ENCODE peak calls at places on chromosomes 11 and 22, in seven cellular contexts. One of them, this sample, is unnamed.

GRCh38 chr11:61811831-61812230 is 5.0 kb downstream of the FADS1 start:
- DNase-seq in ACHN: no peak
- DNase-seq in RPMI7951: no peak
- DNase-seq in right atrium auricular region: no peak
- DNase-seq in SK-MEL-5: no peak
- DNase-seq in heart right ventricle: no peak
- DNase-seq in ELR: no peak
- DNase-seq in this sample: no peak

GRCh38 chr11:45922425-45923082 is at the start of gene LARGE2:
- DNase-seq in ACHN: no peak
- DNase-seq in RPMI7951: no peak
- DNase-seq in right atrium auricular region: no peak
- DNase-seq in SK-MEL-5: no peak
- DNase-seq in heart right ventricle: no peak
- DNase-seq in ELR: no peak
- DNase-seq in this sample: no peak

GRCh38 chr11:93359396-93359795 is 28.9 kb downstream of the DEUP1 start:
- DNase-seq in ACHN: no peak
- DNase-seq in RPMI7951: no peak
- DNase-seq in right atrium auricular region: no peak
- DNase-seq in SK-MEL-5: no peak
- DNase-seq in heart right ventricle: no peak
- DNase-seq in ELR: no peak
- DNase-seq in this sample: no peak

GRCh38 chr11:91513734-91514133 is 710.9 kb upstream of the FAT3 start:
- DNase-seq in ACHN: no peak
- DNase-seq in RPMI7951: no peak
- DNase-seq in right atrium auricular region: no peak
- DNase-seq in SK-MEL-5: no peak
- DNase-seq in heart right ventricle: no peak
- DNase-seq in ELR: no peak
- DNase-seq in this sample: no peak

GRCh38 chr11:8917157-8917820 is 6.3 kb downstream of the AKIP1 start:
- DNase-seq in ACHN: peak; percentile 88
- DNase-seq in RPMI7951: peak; percentile 87
- DNase-seq in right atrium auricular region: no peak
- DNase-seq in SK-MEL-5: peak; percentile 28
- DNase-seq in heart right ventricle: no peak
- DNase-seq in ELR: peak; percentile 86
- DNase-seq in this sample: no peak

GRCh38 chr22:32517488-32517887 is 42.9 kb downstream of the FBXO7 start:
- DNase-seq in ACHN: no peak
- DNase-seq in RPMI7951: no peak
- DNase-seq in right atrium auricular region: no peak
- DNase-seq in SK-MEL-5: no peak
- DNase-seq in heart right ventricle: no peak
- DNase-seq in ELR: no peak
- DNase-seq in this sample: no peak

GRCh38 chr11:32221476-32222032 is 130.7 kb downstream of the RCN1 start:
- DNase-seq in ACHN: no peak
- DNase-seq in RPMI7951: no peak
- DNase-seq in right atrium auricular region: no peak
- DNase-seq in SK-MEL-5: no peak
- DNase-seq in heart right ventricle: no peak
- DNase-seq in ELR: no peak
- DNase-seq in this sample: no peak

GRCh38 chr11:44779736-44780520 is 53.2 kb downstream of the TSPAN18 start:
- DNase-seq in ACHN: no peak
- DNase-seq in RPMI7951: no peak
- DNase-seq in right atrium auricular region: no peak
- DNase-seq in SK-MEL-5: no peak
- DNase-seq in heart right ventricle: no peak
- DNase-seq in ELR: no peak
- DNase-seq in this sample: no peak

GRCh38 chr11:3115321-3115720 is 49.8 kb downstream of the OSBPL5 start:
- DNase-seq in ACHN: no peak
- DNase-seq in RPMI7951: no peak
- DNase-seq in right atrium auricular region: no peak
- DNase-seq in SK-MEL-5: no peak
- DNase-seq in heart right ventricle: no peak
- DNase-seq in ELR: no peak
- DNase-seq in this sample: no peak

GRCh38 chr11:33545941-33546340 is 154.7 kb downstream of the C11orf91 start:
- DNase-seq in ACHN: no peak
- DNase-seq in RPMI7951: no peak
- DNase-seq in right atrium auricular region: no peak
- DNase-seq in SK-MEL-5: no peak
- DNase-seq in heart right ventricle: no peak
- DNase-seq in ELR: peak; percentile 43
- DNase-seq in this sample: no peak

GRCh38 chr11:2099523-2100316 is 39.5 kb downstream of the IGF2 start:
- DNase-seq in ACHN: no peak
- DNase-seq in RPMI7951: no peak
- DNase-seq in right atrium auricular region: no peak
- DNase-seq in SK-MEL-5: no peak
- DNase-seq in heart right ventricle: no peak
- DNase-seq in ELR: no peak
- DNase-seq in this sample: no peak

GRCh38 chr11:76329084-76329648 is 51.8 kb downstream of the THAP12 start:
- DNase-seq in ACHN: no peak
- DNase-seq in RPMI7951: peak; percentile 43
- DNase-seq in right atrium auricular region: no peak
- DNase-seq in SK-MEL-5: no peak
- DNase-seq in heart right ventricle: no peak
- DNase-seq in ELR: peak; percentile 27
- DNase-seq in this sample: no peak

GRCh38 chr11:30789270-30789669 is 203.1 kb upstream of the MPPED2 start:
- DNase-seq in ACHN: no peak
- DNase-seq in RPMI7951: no peak
- DNase-seq in right atrium auricular region: no peak
- DNase-seq in SK-MEL-5: no peak
- DNase-seq in heart right ventricle: no peak
- DNase-seq in ELR: peak; percentile 0
- DNase-seq in this sample: no peak

GRCh38 chr11:70467196-70468085 is 69.1 kb downstream of the CTTN start:
- DNase-seq in ACHN: peak; percentile 54
- DNase-seq in RPMI7951: peak; percentile 39
- DNase-seq in right atrium auricular region: peak; percentile 68
- DNase-seq in SK-MEL-5: peak; percentile 89
- DNase-seq in heart right ventricle: peak; percentile 58
- DNase-seq in ELR: peak; percentile 64
- DNase-seq in this sample: no peak

GRCh38 chr11:73353422-73353821 is 22.8 kb upstream of the RELT start:
- DNase-seq in ACHN: no peak
- DNase-seq in RPMI7951: no peak
- DNase-seq in right atrium auricular region: no peak
- DNase-seq in SK-MEL-5: no peak
- DNase-seq in heart right ventricle: no peak
- DNase-seq in ELR: no peak
- DNase-seq in this sample: no peak

GRCh38 chr22:38927033-38927789 is 30.2 kb upstream of the APOBEC3A start:
- DNase-seq in ACHN: peak; percentile 80
- DNase-seq in RPMI7951: peak; percentile 46
- DNase-seq in right atrium auricular region: peak; percentile 71
- DNase-seq in SK-MEL-5: peak; percentile 78
- DNase-seq in heart right ventricle: peak; percentile 77
- DNase-seq in ELR: peak; percentile 72
- DNase-seq in this sample: no peak

GRCh38 chr22:41557401-41558240 is 3.2 kb upstream of the CSDC2 start:
- DNase-seq in ACHN: no peak
- DNase-seq in RPMI7951: peak; percentile 79
- DNase-seq in right atrium auricular region: peak; percentile 80
- DNase-seq in SK-MEL-5: peak; percentile 49
- DNase-seq in heart right ventricle: peak; percentile 75
- DNase-seq in ELR: peak; percentile 70
- DNase-seq in this sample: no peak

GRCh38 chr11:88179141-88179540 is 3.9 kb upstream of the RAB38 start:
- DNase-seq in ACHN: no peak
- DNase-seq in RPMI7951: peak; percentile 41
- DNase-seq in right atrium auricular region: no peak
- DNase-seq in SK-MEL-5: no peak
- DNase-seq in heart right ventricle: no peak
- DNase-seq in ELR: peak; percentile 19
- DNase-seq in this sample: no peak

GRCh38 chr11:3684787-3685186 is 13.6 kb upstream of the CHRNA10 start:
- DNase-seq in ACHN: no peak
- DNase-seq in RPMI7951: no peak
- DNase-seq in right atrium auricular region: no peak
- DNase-seq in SK-MEL-5: no peak
- DNase-seq in heart right ventricle: no peak
- DNase-seq in ELR: no peak
- DNase-seq in this sample: no peak

GRCh38 chr22:46436595-46437163 is 100.7 kb downstream of the CELSR1 start:
- DNase-seq in ACHN: no peak
- DNase-seq in RPMI7951: no peak
- DNase-seq in right atrium auricular region: no peak
- DNase-seq in SK-MEL-5: no peak
- DNase-seq in heart right ventricle: no peak
- DNase-seq in ELR: peak; percentile 79
- DNase-seq in this sample: no peak

GRCh38 chr22:19582033-19582693 is 58.0 kb upstream of the CLDN5 start:
- DNase-seq in ACHN: no peak
- DNase-seq in RPMI7951: no peak
- DNase-seq in right atrium auricular region: no peak
- DNase-seq in SK-MEL-5: no peak
- DNase-seq in heart right ventricle: no peak
- DNase-seq in ELR: no peak
- DNase-seq in this sample: no peak

GRCh38 chr11:130979386-130979972 is 63.2 kb upstream of the SNX19 start:
- DNase-seq in ACHN: peak; percentile 27
- DNase-seq in RPMI7951: peak; percentile 34
- DNase-seq in right atrium auricular region: no peak
- DNase-seq in SK-MEL-5: peak; percentile 43
- DNase-seq in heart right ventricle: no peak
- DNase-seq in ELR: peak; percentile 61
- DNase-seq in this sample: no peak

GRCh38 chr11:72769680-72770079 is 17.5 kb upstream of the ARAP1 start:
- DNase-seq in ACHN: no peak
- DNase-seq in RPMI7951: no peak
- DNase-seq in right atrium auricular region: no peak
- DNase-seq in SK-MEL-5: no peak
- DNase-seq in heart right ventricle: no peak
- DNase-seq in ELR: peak; percentile 34
- DNase-seq in this sample: no peak

GRCh38 chr11:123973816-123974215 is 3.8 kb downstream of the OR10S1 start:
- DNase-seq in ACHN: no peak
- DNase-seq in RPMI7951: peak; percentile 82
- DNase-seq in right atrium auricular region: no peak
- DNase-seq in SK-MEL-5: no peak
- DNase-seq in heart right ventricle: no peak
- DNase-seq in ELR: peak; percentile 95
- DNase-seq in this sample: no peak

GRCh38 chr22:27438271-27438980 is 363.1 kb downstream of the MN1 start:
- DNase-seq in ACHN: no peak
- DNase-seq in RPMI7951: peak; percentile 80
- DNase-seq in right atrium auricular region: no peak
- DNase-seq in SK-MEL-5: no peak
- DNase-seq in heart right ventricle: peak; percentile 67
- DNase-seq in ELR: no peak
- DNase-seq in this sample: no peak

GRCh38 chr11:46345881-46346484 is 1.3 kb upstream of the DGKZ start:
- DNase-seq in ACHN: no peak
- DNase-seq in RPMI7951: no peak
- DNase-seq in right atrium auricular region: no peak
- DNase-seq in SK-MEL-5: no peak
- DNase-seq in heart right ventricle: no peak
- DNase-seq in ELR: no peak
- DNase-seq in this sample: no peak

GRCh38 chr11:1935156-1936071 is 11.7 kb upstream of the MRPL23 start:
- DNase-seq in ACHN: no peak
- DNase-seq in RPMI7951: no peak
- DNase-seq in right atrium auricular region: no peak
- DNase-seq in SK-MEL-5: no peak
- DNase-seq in heart right ventricle: peak; percentile 10
- DNase-seq in ELR: no peak
- DNase-seq in this sample: no peak

GRCh38 chr22:47047321-47048122 is 285.1 kb downstream of the TBC1D22A start:
- DNase-seq in ACHN: no peak
- DNase-seq in RPMI7951: no peak
- DNase-seq in right atrium auricular region: no peak
- DNase-seq in SK-MEL-5: no peak
- DNase-seq in heart right ventricle: peak; percentile 1
- DNase-seq in ELR: no peak
- DNase-seq in this sample: no peak

GRCh38 chr22:49996192-49996531 is 16.4 kb downstream of the IL17REL start:
- DNase-seq in ACHN: no peak
- DNase-seq in RPMI7951: no peak
- DNase-seq in right atrium auricular region: no peak
- DNase-seq in SK-MEL-5: no peak
- DNase-seq in heart right ventricle: no peak
- DNase-seq in ELR: no peak
- DNase-seq in this sample: peak; percentile 83

GRCh38 chr11:15034687-15035267 is 38.6 kb upstream of the CALCB start:
- DNase-seq in ACHN: no peak
- DNase-seq in RPMI7951: no peak
- DNase-seq in right atrium auricular region: no peak
- DNase-seq in SK-MEL-5: no peak
- DNase-seq in heart right ventricle: no peak
- DNase-seq in ELR: no peak
- DNase-seq in this sample: no peak

This sample was measured in vagina.